ENCODE peak calls at places on chromosomes 12 and 14, in five cellular contexts. U, N, K, E and C are unnamed samples.

GRCh38 chr14:70802379-70802778 is 6.9 kb downstream of the MAP3K9 start:
- DNase-seq in K (no peak), E (no peak), N (no peak), U (no peak), C (no peak)

GRCh38 chr12:81327458-81327857 is 249.6 kb downstream of the ACSS3 start:
- DNase-seq in K (no peak), E (no peak), U (no peak), N (no peak), C (no peak)

GRCh38 chr12:79844693-79845092 is 90.2 kb downstream of the PPP1R12A start:
- DNase-seq in N (no peak), E (no peak), U (peak; percentile 93), K (no peak), C (peak; percentile 45)

GRCh38 chr14:95664546-95664945 is 21.7 kb upstream of the TCL1B start:
- DNase-seq in U (no peak), N (no peak), E (no peak), K (no peak), C (no peak)

GRCh38 chr12:121796855-121797751 is 3.6 kb upstream of the RHOF start:
- DNase-seq in U (peak; percentile 79), N (peak; percentile 97), E (peak; percentile 97), K (no peak), C (no peak)

GRCh38 chr14:38721822-38722431 is 381.1 kb downstream of the SEC23A start:
- DNase-seq in K (no peak), N (no peak), E (no peak), U (peak; percentile 4), C (no peak)

GRCh38 chr12:102958073-102958829 is 777 bp downstream of the ASCL1 start:
- DNase-seq in N (no peak), E (no peak), K (no peak), U (peak; percentile 18), C (no peak)

GRCh38 chr12:52280319-52280795 is 5.9 kb downstream of the KRT86 start:
- DNase-seq in K (peak; percentile 19), N (peak; percentile 81), U (peak; percentile 96), E (peak; percentile 84), C (peak; percentile 72)

GRCh38 chr12:122421263-122421814 is 1.1 kb downstream of the CLIP1 start:
- DNase-seq in K (no peak), N (peak; percentile 74), E (peak; percentile 77), U (peak; percentile 52), C (no peak)

GRCh38 chr12:104057771-104058197 is 6.5 kb upstream of the HCFC2 start:
- DNase-seq in U (no peak), E (no peak), N (no peak), K (no peak), C (no peak)

DNA sequence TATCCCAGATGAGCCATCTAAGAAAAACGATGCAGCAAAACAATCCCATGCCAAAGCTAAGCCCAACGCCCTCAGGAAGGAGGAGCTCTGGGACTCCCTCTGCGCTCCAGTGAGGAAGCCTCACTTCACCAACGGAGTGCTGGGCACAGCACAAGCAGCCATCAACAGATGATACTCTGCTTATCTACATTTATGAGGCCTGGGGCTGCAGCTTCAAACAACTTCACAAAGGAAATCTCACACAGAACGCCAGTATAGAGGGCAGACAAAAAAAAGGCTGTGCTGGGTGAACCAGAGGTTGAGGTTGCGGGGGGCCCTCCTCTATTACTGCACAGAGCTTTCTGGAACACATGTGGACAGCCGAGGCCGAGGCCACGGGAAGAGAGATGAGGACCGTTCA is 34.9 kb upstream of the GPR68 start:
- DNase-seq in N (no peak), E (no peak), U (no peak), K (no peak), C (no peak)
- H3K27ac ChIP-seq in N (no peak overlapping the region), E (no peak overlapping the region), U (no peak overlapping the region), K (no peak overlapping the region), C (no peak overlapping the region)

GRCh38 chr12:71155228-71155627 is 2.6 kb downstream of the TSPAN8 start:
- DNase-seq in U (no peak), E (no peak), N (no peak), K (no peak), C (no peak)
- H3K4me3 ChIP-seq in U (no peak overlapping the region), E (no peak overlapping the region), N (no peak overlapping the region), K (no peak overlapping the region), C (no peak overlapping the region)

GRCh38 chr14:102507891-102508312 is 1.7 kb downstream of the ANKRD9 start:
- DNase-seq in N (no peak), E (peak; percentile 61), U (no peak), K (no peak), C (no peak)

GRCh38 chr14:102509744-102510615 is at the start of gene ANKRD9:
- DNase-seq in E (peak; percentile 98), K (peak; percentile 88), N (peak; percentile 95), U (peak; percentile 73), C (peak; percentile 77)

GRCh38 chr14:102508774-102509743 is 517 bp downstream of the ANKRD9 start:
- DNase-seq in E (peak; percentile 86), N (peak; percentile 82), U (no peak), K (peak; percentile 58), C (no peak)

GRCh38 chr14:102507026-102507860 is 2.3 kb downstream of the ANKRD9 start:
- DNase-seq in N (no peak), K (no peak), U (no peak), E (peak; percentile 62), C (no peak)

DNA sequence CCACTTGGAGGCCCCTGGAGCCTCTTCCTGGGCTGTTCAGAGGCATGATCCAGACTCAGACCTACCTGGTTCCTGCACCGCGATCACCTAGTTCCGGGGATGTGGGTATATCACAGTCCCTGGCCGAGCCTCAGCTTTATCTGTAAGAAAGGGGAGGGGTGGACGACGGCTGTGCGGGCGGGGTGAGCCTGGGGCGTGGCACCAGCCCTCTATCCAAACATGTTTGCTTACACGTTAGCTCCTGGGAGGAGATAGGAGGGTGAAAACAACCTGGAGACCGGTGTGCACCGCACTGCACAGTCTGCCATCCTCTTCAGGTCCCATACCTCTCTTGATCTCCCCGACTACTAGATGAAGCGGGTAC is 1.2 kb downstream of the ANKRD9 start:
- DNase-seq in K (no peak), E (peak; percentile 74), U (no peak), N (no peak), C (no peak)
- H3K27ac ChIP-seq in K (no peak overlapping the region), E (peak overlapping the region; percentile 76), U (no peak overlapping the region), N (peak overlapping the region; percentile 94), C (no peak overlapping the region)

GRCh38 chr12:109910254-109910968 is 10.3 kb downstream of the TCHP start:
- DNase-seq in E (no peak), K (no peak), U (no peak), N (no peak), C (no peak)

GRCh38 chr12:109910969-109911348 is 10.9 kb downstream of the TCHP start:
- DNase-seq in N (no peak), U (peak; percentile 2), K (no peak), E (no peak), C (no peak)

GRCh38 chr12:109914461-109914860 is 14.4 kb downstream of the TCHP start:
- DNase-seq in E (no peak), N (no peak), K (no peak), U (no peak), C (no peak)

GRCh38 chr12:109915171-109916040 is 15.3 kb downstream of the TCHP start:
- DNase-seq in E (no peak), U (no peak), K (no peak), N (no peak), C (no peak)

DNA sequence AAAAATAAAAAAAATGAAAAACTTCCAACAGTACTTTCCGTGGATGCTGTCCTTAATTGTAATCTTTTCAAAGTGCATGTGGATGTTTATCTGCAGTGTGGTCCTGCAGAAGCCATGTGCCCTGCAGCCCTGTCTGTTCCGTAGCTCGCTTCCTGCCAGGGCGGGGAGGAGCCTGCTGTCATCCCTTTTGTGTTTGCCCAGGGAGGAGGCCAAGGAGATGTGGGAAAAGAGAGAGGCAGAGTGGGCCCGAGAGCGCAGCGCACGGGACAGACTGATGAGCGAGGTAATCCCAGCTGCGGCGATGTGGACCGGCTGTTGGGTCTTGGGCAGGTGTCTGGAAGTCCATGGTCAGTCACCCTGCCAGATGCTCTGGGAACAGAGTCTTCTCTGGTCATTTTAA is 12.7 kb downstream of the TCHP start:
- DNase-seq in U (no peak), N (no peak), E (no peak), K (no peak), C (no peak)
- H3K4me3 ChIP-seq in U (no peak overlapping the region), N (no peak overlapping the region), E (no peak overlapping the region), K (no peak overlapping the region), C (no peak overlapping the region)